ENCODE peak calls at places on chromosome 5, in seven cellular contexts. D is H9, X is Karpas-422, T is astrocyte, A is MM.1S, M is keratinocyte, E is HepG2. J is an unnamed sample.

GRCh38 chr5:135356522-135357318 is 42.3 kb downstream of the MACROH2A1 start:
- DNase-seq in T (peak), D (no peak), A (no peak), M (no peak), E (no peak), X (no peak), J (no peak)

GRCh38 chr5:85604378-85604777 is 1013.4 kb upstream of the COX7C start:
- DNase-seq in E (no peak), A (no peak), M (no peak), T (no peak), X (no peak), D (no peak), J (no peak)

GRCh38 chr5:153952893-153953292 is 85.8 kb downstream of the FAM114A2 start:
- DNase-seq in E (no peak), D (no peak), T (no peak), M (no peak), X (no peak), A (no peak), J (no peak)

GRCh38 chr5:179318193-179318955 is 26.9 kb downstream of the ADAMTS2 start:
- DNase-seq in X (no peak), T (no peak), E (no peak), M (no peak), D (no peak), A (no peak), J (no peak)

GRCh38 chr5:150593996-150594395 is 46.5 kb upstream of the SYNPO start:
- DNase-seq in X (no peak), M (no peak), E (no peak), T (peak), D (no peak), A (no peak), J (no peak)

GRCh38 chr5:72194846-72195245 is 87.6 kb downstream of the MAP1B start:
- DNase-seq in D (no peak), M (no peak), T (no peak), E (no peak), A (peak), X (no peak), J (no peak)

GRCh38 chr5:171858303-171858702 is 72.7 kb downstream of the SMIM23 start:
- DNase-seq in X (peak), T (no peak), E (peak), A (no peak), M (no peak), D (peak), J (peak)

GRCh38 chr5:169350759-169351240 is 49.9 kb upstream of the SLIT3 start:
- DNase-seq in M (peak), A (no peak), T (peak), X (no peak), E (no peak), D (no peak), J (no peak)

GRCh38 chr5:13045897-13046551 is 898.5 kb downstream of the DNAH5 start:
- DNase-seq in D (no peak), A (peak), M (no peak), X (no peak), T (no peak), E (no peak), J (no peak)

GRCh38 chr5:54309751-54310432 is 481 bp downstream of the ARL15 start:
- DNase-seq in M (no peak), X (peak), E (no peak), T (no peak), D (no peak), A (peak), J (peak)

GRCh38 chr5:87649455-87649854 is 236.7 kb upstream of the CCNH start:
- DNase-seq in D (no peak), A (no peak), T (peak), E (no peak), M (no peak), X (no peak), J (no peak)

GRCh38 chr5:139855946-139856540 is 60.4 kb downstream of the PSD2 start:
- DNase-seq in E (no peak), A (no peak), X (no peak), D (no peak), M (no peak), T (no peak), J (no peak)
- H3K4me2 ChIP-seq in E (no peak), A (no peak), X (no peak), D (no peak), M (no peak), T (no peak), J (no peak)

DNA sequence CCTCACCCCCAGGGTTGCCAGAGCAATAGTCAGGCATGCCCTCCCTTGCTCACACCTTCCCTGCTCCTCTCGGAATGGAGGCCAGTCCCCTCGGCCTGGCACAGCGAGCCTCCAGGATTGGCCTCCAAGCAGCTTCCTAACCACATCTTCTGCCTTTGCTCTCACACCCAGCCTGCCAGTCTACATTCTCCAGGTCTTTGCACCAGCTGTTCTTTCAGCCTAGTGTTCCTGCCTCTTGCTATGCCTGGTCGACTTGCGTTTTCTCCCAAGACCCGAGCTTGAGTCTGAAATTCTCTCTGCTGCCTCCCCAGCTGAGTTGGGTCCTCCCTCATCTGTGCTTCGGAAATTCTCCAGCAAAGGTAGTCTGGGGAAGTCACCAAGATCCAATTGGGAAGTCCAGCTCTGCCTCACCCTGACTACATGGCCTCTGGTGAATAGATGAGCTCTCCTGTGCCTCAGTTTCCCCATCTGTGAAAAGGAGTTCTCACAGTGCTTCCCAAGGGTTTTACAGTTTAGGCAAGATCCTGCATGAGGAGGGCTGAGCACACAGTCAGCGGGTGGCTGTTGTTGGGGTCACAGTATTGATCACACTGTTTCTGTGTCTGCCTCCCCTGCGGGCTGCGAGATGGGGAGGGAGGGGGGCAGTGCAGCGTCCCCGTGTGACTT is 31.9 kb upstream of the PSD2 start:
- DNase-seq in A (no peak), X (no peak), M (no peak), E (no peak), D (no peak), T (no peak), J (no peak)
- H3K4me2 ChIP-seq in A (no peak), X (peak), M (no peak), E (no peak), D (peak), T (peak), J (peak)

GRCh38 chr5:29370248-29370647 is 1823.2 kb upstream of the CDH6 start:
- DNase-seq in E (no peak), M (no peak), D (no peak), A (peak), T (no peak), X (no peak), J (no peak)

GRCh38 chr5:29367176-29367833 is 1826.2 kb upstream of the CDH6 start:
- DNase-seq in E (peak), A (no peak), M (no peak), T (no peak), D (no peak), X (no peak), J (peak)
- H3K4me2 ChIP-seq in E (no peak), A (no peak), M (no peak), T (no peak), D (no peak), X (no peak), J (no peak)

GRCh38 chr5:142009886-142010285 is 2.9 kb downstream of the GNPDA1 start:
- DNase-seq in X (no peak), D (no peak), M (no peak), E (no peak), A (peak), T (no peak), J (no peak)
- H3K4me2 ChIP-seq in X (no peak), D (no peak), M (no peak), E (no peak), A (peak), T (no peak), J (no peak)

GRCh38 chr5:39638803-39639202 is 214.0 kb upstream of the DAB2 start:
- DNase-seq in D (no peak), E (no peak), X (no peak), T (no peak), M (no peak), A (no peak), J (no peak)
- H3K4me2 ChIP-seq in D (no peak), E (no peak), X (no peak), T (no peak), M (no peak), A (no peak), J (no peak)

GRCh38 chr5:58407042-58407709 is 52.7 kb downstream of the PLK2 start:
- DNase-seq in D (no peak), E (no peak), A (no peak), M (no peak), X (no peak), T (peak), J (peak)
- H3K4me2 ChIP-seq in D (no peak), E (no peak), A (no peak), M (peak), X (no peak), T (peak), J (peak)

GRCh38 chr5:55911784-55912653 is 60.9 kb downstream of the IL31RA start:
- DNase-seq in A (no peak), D (no peak), E (no peak), X (peak), M (no peak), T (no peak), J (no peak)
- H3K4me2 ChIP-seq in A (no peak), D (no peak), E (no peak), X (no peak), M (no peak), T (no peak), J (no peak)

DNA sequence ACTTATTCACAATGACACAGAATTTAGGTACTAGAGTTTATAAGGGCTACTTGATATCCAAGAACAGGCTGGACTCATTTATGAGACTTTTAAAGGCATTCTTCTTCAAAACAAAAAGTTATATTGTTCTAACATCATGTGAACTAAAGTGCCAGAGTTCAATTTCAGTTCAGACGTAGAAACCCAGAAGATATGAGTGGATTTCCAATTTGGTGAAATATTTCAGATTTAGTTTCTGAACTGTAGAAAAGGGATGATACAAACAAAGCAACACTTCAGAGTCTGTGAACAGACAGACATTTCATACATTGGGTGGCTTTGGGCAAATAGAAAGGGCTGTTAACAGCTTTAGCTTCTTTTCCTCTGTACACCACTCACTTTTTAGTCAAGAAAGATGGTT is 384.0 kb downstream of the NR2F1-AS1 start:
- DNase-seq in X (no peak), M (no peak), E (no peak), D (no peak), T (no peak), A (no peak), J (no peak)
- H3K4me2 ChIP-seq in X (no peak), M (no peak), E (no peak), D (no peak), T (no peak), A (no peak), J (no peak)

DNA sequence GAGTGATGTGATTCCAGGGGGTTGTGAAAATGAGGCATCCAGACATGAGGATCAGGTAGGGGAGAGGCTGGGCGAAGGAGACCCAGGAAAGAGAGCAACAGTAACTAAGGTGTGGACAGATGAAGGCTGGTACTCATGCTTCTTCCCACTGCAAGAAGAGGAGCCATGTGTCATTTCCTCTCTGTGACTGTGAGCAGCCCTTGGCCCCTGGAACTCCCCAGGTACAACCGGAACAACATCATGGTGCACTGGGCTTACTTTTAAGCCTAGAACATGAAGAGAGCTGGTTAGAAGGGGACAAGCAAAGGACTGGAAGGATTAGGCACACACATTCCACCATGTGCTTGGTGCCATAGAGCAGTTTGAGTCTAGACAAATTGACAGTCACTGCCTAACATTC is 10.9 kb upstream of the IL12B start:
- DNase-seq in X (no peak), A (no peak), E (no peak), T (no peak), M (no peak), D (no peak), J (no peak)
- H3K4me2 ChIP-seq in X (no peak), A (no peak), E (no peak), T (no peak), M (peak), D (no peak), J (no peak)